ENCODE peak calls at places on chromosome 12, in ten cellular contexts. S is upper lobe of right lung; T is aorta; K is CD8-positive, alpha-beta T cell; U is colonic mucosa; E is CD4-positive, alpha-beta memory T cell; Z is tibial artery; F is adrenal gland; H is keratinocyte; O is heart right ventricle. I is an unnamed sample.
A peak's percentile ranks its signal among the peaks of the same experiment; 100 is the strongest.

GRCh38 chr12:90543393-90543792 is 411.6 kb downstream of the CCER1 start:
- DNase-seq in S (no peak), T (no peak), K (no peak), U (no peak), E (no peak), Z (no peak), F (no peak), H (no peak), O (no peak), I (no peak)

GRCh38 chr12:123231931-123232330 is 1.0 kb downstream of the MPHOSPH9 start:
- DNase-seq in S (no peak), T (no peak), K (no peak), U (no peak), E (no peak), Z (no peak), F (no peak), H (no peak), O (no peak), I (no peak)

GRCh38 chr12:34395056-34396005 is 373.0 kb downstream of the ALG10 start:
- DNase-seq in S (peak; percentile 32), T (peak; percentile 38), K (no peak), U (peak; percentile 10), E (no peak), Z (peak; percentile 49), F (no peak), H (no peak), O (peak; percentile 2), I (no peak)

GRCh38 chr12:117875652-117876491 is 92.9 kb downstream of the KSR2 start:
- DNase-seq in S (no peak), T (no peak), K (no peak), U (no peak), E (peak; percentile 70), Z (no peak), F (peak; percentile 4), H (no peak), O (peak; percentile 14), I (no peak)

GRCh38 chr12:52235822-52236291 is 2.8 kb downstream of the KRT7 start:
- DNase-seq in S (no peak), T (no peak), K (no peak), U (peak; percentile 67), E (no peak), Z (peak; percentile 28), F (no peak), H (no peak), O (no peak), I (no peak)

GRCh38 chr12:111209779-111210178 is 159.1 kb downstream of the PHETA1 start:
- DNase-seq in S (no peak), T (no peak), K (no peak), U (no peak), E (no peak), Z (no peak), F (no peak), H (no peak), O (no peak), I (no peak)

GRCh38 chr12:131112016-131112415 is 158.3 kb downstream of the ADGRD1 start:
- DNase-seq in S (peak; percentile 2), T (peak; percentile 15), K (no peak), U (no peak), E (no peak), Z (no peak), F (no peak), H (no peak), O (no peak), I (no peak)

GRCh38 chr12:95733156-95733825 is 57.3 kb downstream of the NTN4 start:
- DNase-seq in S (no peak), T (no peak), K (no peak), U (peak; percentile 33), E (no peak), Z (no peak), F (peak; percentile 29), H (no peak), O (no peak), I (no peak)

GRCh38 chr12:20434993-20435392 is 66.7 kb downstream of the PDE3A start:
- DNase-seq in S (no peak), T (no peak), K (no peak), U (no peak), E (no peak), Z (no peak), F (no peak), H (no peak), O (no peak), I (no peak)

GRCh38 chr12:20426956-20427355 is 58.6 kb downstream of the PDE3A start:
- DNase-seq in S (no peak), T (no peak), K (no peak), U (no peak), E (no peak), Z (no peak), F (no peak), H (no peak), O (no peak), I (no peak)

GRCh38 chr12:20432290-20432689 is 64.0 kb downstream of the PDE3A start:
- DNase-seq in S (no peak), T (no peak), K (no peak), U (no peak), E (no peak), Z (no peak), F (no peak), H (no peak), O (no peak), I (no peak)

GRCh38 chr12:20426191-20426590 is 57.9 kb downstream of the PDE3A start:
- DNase-seq in S (no peak), T (no peak), K (no peak), U (no peak), E (no peak), Z (peak; percentile 74), F (no peak), H (no peak), O (peak; percentile 30), I (no peak)

DNA sequence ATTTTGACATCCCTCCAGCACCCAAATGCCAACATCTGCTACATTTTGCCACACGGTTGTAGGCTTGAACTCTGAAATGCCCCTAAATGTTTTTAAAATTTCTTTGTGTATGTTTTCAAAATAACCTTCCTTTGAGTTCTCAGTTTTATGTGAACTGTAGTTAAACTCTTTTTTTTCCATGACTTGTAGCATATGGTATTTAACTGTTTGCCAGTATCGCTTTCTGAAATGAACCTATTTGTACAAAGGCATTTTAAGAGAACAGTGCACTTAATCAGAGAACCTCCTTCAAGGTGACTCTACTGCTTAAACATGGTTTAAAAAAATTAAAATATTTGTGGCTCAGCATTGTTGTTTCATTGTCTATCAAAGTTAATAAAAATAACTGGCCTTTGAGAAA is 61.5 kb downstream of the PDE3A start:
- DNase-seq in S (no peak), T (no peak), K (no peak), U (no peak), E (no peak), Z (no peak), F (no peak), H (no peak), O (no peak), I (no peak)
- H3K9me3 ChIP-seq in S (no peaks in the 10 kb centered on the region), T (no peaks in the 10 kb centered on the region), K (no peaks in the 10 kb centered on the region), U (no peaks in the 10 kb centered on the region), E (no peaks in the 10 kb centered on the region), Z (no peaks in the 10 kb centered on the region), F (no peaks in the 10 kb centered on the region), H (no peaks in the 10 kb centered on the region), O (no peaks in the 10 kb centered on the region), I (no peaks in the 10 kb centered on the region)

GRCh38 chr12:126038434-126038833 is 973.2 kb downstream of the AACS start:
- DNase-seq in S (no peak), T (no peak), K (no peak), U (no peak), E (no peak), Z (no peak), F (no peak), H (no peak), O (no peak), I (no peak)

GRCh38 chr12:126036348-126036747 is 971.1 kb downstream of the AACS start:
- DNase-seq in S (no peak), T (no peak), K (no peak), U (no peak), E (no peak), Z (no peak), F (no peak), H (no peak), O (no peak), I (no peak)

GRCh38 chr12:126042286-126042685 is 977.1 kb downstream of the AACS start:
- DNase-seq in S (no peak), T (no peak), K (no peak), U (no peak), E (no peak), Z (no peak), F (no peak), H (no peak), O (no peak), I (no peak)

GRCh38 chr12:126040307-126040706 is 975.1 kb downstream of the AACS start:
- DNase-seq in S (no peak), T (no peak), K (no peak), U (no peak), E (no peak), Z (no peak), F (no peak), H (no peak), O (no peak), I (no peak)
- H3K4me3 ChIP-seq in S (no peak overlapping the region), T (no peak overlapping the region), K (no peak overlapping the region), U (no peak overlapping the region), E (no peak overlapping the region), Z (no peak overlapping the region), F (no peak overlapping the region), H (no peak overlapping the region), O (no peak overlapping the region), I (no peak overlapping the region)

GRCh38 chr12:132926417-132926833 is 29.7 kb downstream of the ZNF605 start:
- DNase-seq in S (no peak), T (no peak), K (no peak), U (no peak), E (no peak), Z (no peak), F (no peak), H (no peak), O (no peak), I (no peak)
- H3K9me3 ChIP-seq in S (peaks cover 95% of the 10 kb centered on the region), T (peaks cover 36% of the 10 kb centered on the region), K (peaks cover 71% of the 10 kb centered on the region), U (peaks cover 32% of the 10 kb centered on the region), E (peaks cover 69% of the 10 kb centered on the region), Z (peaks cover 38% of the 10 kb centered on the region), F (peaks cover 99% of the 10 kb centered on the region), H (peaks cover 58% of the 10 kb centered on the region), O (peaks cover 100% of the 10 kb centered on the region), I (peaks cover 92% of the 10 kb centered on the region)

GRCh38 chr12:27826076-27826475 is 46.0 kb upstream of the MANSC4 start:
- DNase-seq in S (no peak), T (no peak), K (no peak), U (no peak), E (no peak), Z (no peak), F (no peak), H (no peak), O (no peak), I (no peak)

GRCh38 chr12:27822076-27822712 is 42.2 kb upstream of the MANSC4 start:
- DNase-seq in S (no peak), T (no peak), K (peak; percentile 32), U (no peak), E (peak; percentile 70), Z (no peak), F (no peak), H (peak; percentile 76), O (no peak), I (peak; percentile 66)

GRCh38 chr12:27821259-27821973 is 41.4 kb upstream of the MANSC4 start:
- DNase-seq in S (no peak), T (no peak), K (peak; percentile 3), U (peak; percentile 68), E (peak; percentile 41), Z (no peak), F (peak; percentile 52), H (peak; percentile 23), O (no peak), I (peak; percentile 38)

GRCh38 chr12:27823038-27823437 is 43.0 kb upstream of the MANSC4 start:
- DNase-seq in S (no peak), T (no peak), K (no peak), U (no peak), E (no peak), Z (no peak), F (no peak), H (no peak), O (no peak), I (no peak)

GRCh38 chr12:27824126-27824842 is 44.2 kb upstream of the MANSC4 start:
- DNase-seq in S (no peak), T (no peak), K (no peak), U (no peak), E (no peak), Z (no peak), F (no peak), H (no peak), O (no peak), I (no peak)
- H3K4me3 ChIP-seq in S (no peak overlapping the region), T (no peak overlapping the region), K (no peak overlapping the region), U (no peak overlapping the region), E (no peak overlapping the region), Z (no peak overlapping the region), F (no peak overlapping the region), H (no peak overlapping the region), O (no peak overlapping the region), I (no peak overlapping the region)